ENCODE peak calls at places on chromosomes 16 and 17, in four cellular contexts. One of them, this sample, is unnamed.

GRCh38 chr16:11349599-11350276 is 4.5 kb downstream of the RMI2 start:
- DNase-seq in epithelial cell of esophagus: peak; percentile 71
- DNase-seq in OCI-LY7: no peak
- DNase-seq in mesothelial cell of epicardium: no peak
- DNase-seq in this sample: no peak

GRCh38 chr16:49858200-49859129 is 2.6 kb upstream of the ZNF423 start:
- DNase-seq in mesothelial cell of epicardium: peak; percentile 70
- DNase-seq in OCI-LY7: no peak
- DNase-seq in epithelial cell of esophagus: no peak
- DNase-seq in this sample: no peak

GRCh38 chr16:87216824-87217205 is 100.4 kb downstream of the C16orf95 start:
- DNase-seq in epithelial cell of esophagus: no peak
- DNase-seq in OCI-LY7: no peak
- DNase-seq in mesothelial cell of epicardium: no peak
- DNase-seq in this sample: no peak

GRCh38 chr17:80474231-80474932 is 2.0 kb downstream of the NPTX1 start:
- DNase-seq in epithelial cell of esophagus: peak; percentile 28
- DNase-seq in OCI-LY7: peak; percentile 87
- DNase-seq in mesothelial cell of epicardium: no peak
- DNase-seq in this sample: no peak

GRCh38 chr17:39639043-39639442 is 2.1 kb downstream of the STARD3 start:
- DNase-seq in mesothelial cell of epicardium: no peak
- DNase-seq in epithelial cell of esophagus: no peak
- DNase-seq in OCI-LY7: no peak
- DNase-seq in this sample: no peak

GRCh38 chr17:59521465-59522126 is 43.8 kb upstream of the DHX40 start:
- DNase-seq in OCI-LY7: peak; percentile 60
- DNase-seq in epithelial cell of esophagus: peak; percentile 56
- DNase-seq in mesothelial cell of epicardium: peak; percentile 79
- DNase-seq in this sample: peak; percentile 86

GRCh38 chr17:65902831-65903549 is 288.9 kb downstream of the CEP112 start:
- DNase-seq in mesothelial cell of epicardium: no peak
- DNase-seq in OCI-LY7: no peak
- DNase-seq in epithelial cell of esophagus: no peak
- DNase-seq in this sample: no peak

GRCh38 chr16:66651474-66651765 is 45.1 kb downstream of the CMTM4 start:
- DNase-seq in epithelial cell of esophagus: no peak
- DNase-seq in mesothelial cell of epicardium: no peak
- DNase-seq in OCI-LY7: no peak
- DNase-seq in this sample: no peak

GRCh38 chr16:3485097-3485470 is 10.2 kb downstream of the C16orf90 start:
- DNase-seq in mesothelial cell of epicardium: no peak
- DNase-seq in epithelial cell of esophagus: no peak
- DNase-seq in OCI-LY7: no peak
- DNase-seq in this sample: no peak

GRCh38 chr17:21275579-21276339 is 8.8 kb upstream of the MAP2K3 start:
- DNase-seq in mesothelial cell of epicardium: peak; percentile 94
- DNase-seq in OCI-LY7: peak; percentile 94
- DNase-seq in epithelial cell of esophagus: peak; percentile 82
- DNase-seq in this sample: peak; percentile 96

GRCh38 chr16:57512296-57513001 is 23.9 kb downstream of the CCDC102A start:
- DNase-seq in OCI-LY7: no peak
- DNase-seq in epithelial cell of esophagus: no peak
- DNase-seq in mesothelial cell of epicardium: no peak
- DNase-seq in this sample: no peak

GRCh38 chr16:83005653-83006160 is 378.9 kb downstream of the CDH13 start:
- DNase-seq in OCI-LY7: no peak
- DNase-seq in epithelial cell of esophagus: peak; percentile 19
- DNase-seq in mesothelial cell of epicardium: no peak
- DNase-seq in this sample: no peak

GRCh38 chr16:68074850-68075249 is 10.3 kb upstream of the NFATC3 start:
- DNase-seq in epithelial cell of esophagus: no peak
- DNase-seq in OCI-LY7: peak; percentile 99
- DNase-seq in mesothelial cell of epicardium: no peak
- DNase-seq in this sample: no peak

GRCh38 chr17:82449883-82450356 is 632 bp downstream of the CYBC1 start:
- DNase-seq in OCI-LY7: no peak
- DNase-seq in mesothelial cell of epicardium: no peak
- DNase-seq in epithelial cell of esophagus: no peak
- DNase-seq in this sample: no peak

GRCh38 chr16:52069866-52070265 is 477.1 kb downstream of the TOX3 start:
- DNase-seq in epithelial cell of esophagus: peak; percentile 54
- DNase-seq in OCI-LY7: no peak
- DNase-seq in mesothelial cell of epicardium: no peak
- DNase-seq in this sample: no peak

GRCh38 chr16:83200005-83200779 is 573.4 kb downstream of the CDH13 start:
- DNase-seq in mesothelial cell of epicardium: no peak
- DNase-seq in OCI-LY7: peak; percentile 3
- DNase-seq in epithelial cell of esophagus: peak; percentile 85
- DNase-seq in this sample: no peak

GRCh38 chr16:68636064-68636551 is 9.0 kb upstream of the CDH3 start:
- DNase-seq in mesothelial cell of epicardium: no peak
- DNase-seq in epithelial cell of esophagus: peak; percentile 99
- DNase-seq in OCI-LY7: no peak
- DNase-seq in this sample: no peak

GRCh38 chr16:61007694-61008093 is 1028.5 kb downstream of the CDH8 start:
- DNase-seq in mesothelial cell of epicardium: no peak
- DNase-seq in epithelial cell of esophagus: no peak
- DNase-seq in OCI-LY7: no peak
- DNase-seq in this sample: no peak

GRCh38 chr16:667780-668518 is at the start of gene RHOT2:
- DNase-seq in OCI-LY7: peak; percentile 94
- DNase-seq in epithelial cell of esophagus: peak; percentile 94
- DNase-seq in mesothelial cell of epicardium: peak; percentile 92
- DNase-seq in this sample: peak; percentile 98

GRCh38 chr16:57475711-57476339 is 10.5 kb downstream of the DOK4 start:
- DNase-seq in mesothelial cell of epicardium: peak; percentile 72
- DNase-seq in epithelial cell of esophagus: peak; percentile 32
- DNase-seq in OCI-LY7: peak; percentile 80
- DNase-seq in this sample: no peak

GRCh38 chr17:45315583-45316270 is 1.1 kb downstream of the MAP3K14 start:
- DNase-seq in mesothelial cell of epicardium: no peak
- DNase-seq in OCI-LY7: peak; percentile 47
- DNase-seq in epithelial cell of esophagus: peak; percentile 54
- DNase-seq in this sample: no peak

GRCh38 chr17:81138083-81138482 is 27.2 kb upstream of the PVALEF start:
- DNase-seq in epithelial cell of esophagus: no peak
- DNase-seq in OCI-LY7: no peak
- DNase-seq in mesothelial cell of epicardium: no peak
- DNase-seq in this sample: no peak

GRCh38 chr16:50244140-50244503 is 22.2 kb upstream of the ADCY7 start:
- DNase-seq in OCI-LY7: no peak
- DNase-seq in mesothelial cell of epicardium: no peak
- DNase-seq in epithelial cell of esophagus: peak; percentile 80
- DNase-seq in this sample: peak; percentile 49

GRCh38 chr17:6108382-6108781 is 38.2 kb downstream of the WSCD1 start:
- DNase-seq in epithelial cell of esophagus: no peak
- DNase-seq in mesothelial cell of epicardium: no peak
- DNase-seq in OCI-LY7: no peak
- DNase-seq in this sample: no peak

GRCh38 chr17:13542612-13543011 is 59.1 kb downstream of the HS3ST3A1 start:
- DNase-seq in OCI-LY7: no peak
- DNase-seq in mesothelial cell of epicardium: no peak
- DNase-seq in epithelial cell of esophagus: no peak
- DNase-seq in this sample: no peak

GRCh38 chr17:42980766-42981397 is 517 bp downstream of the RUNDC1 start:
- DNase-seq in epithelial cell of esophagus: peak; percentile 72
- DNase-seq in OCI-LY7: peak; percentile 86
- DNase-seq in mesothelial cell of epicardium: peak; percentile 67
- DNase-seq in this sample: no peak

GRCh38 chr17:43176119-43176570 is 5.1 kb downstream of the NBR1 start:
- DNase-seq in epithelial cell of esophagus: no peak
- DNase-seq in mesothelial cell of epicardium: no peak
- DNase-seq in OCI-LY7: no peak
- DNase-seq in this sample: no peak

GRCh38 chr16:66223176-66223780 is 143.2 kb upstream of the CDH5 start:
- DNase-seq in OCI-LY7: no peak
- DNase-seq in epithelial cell of esophagus: peak; percentile 17
- DNase-seq in mesothelial cell of epicardium: no peak
- DNase-seq in this sample: no peak

GRCh38 chr17:79706931-79707382 is 23.8 kb upstream of the ENPP7 start:
- DNase-seq in epithelial cell of esophagus: no peak
- DNase-seq in mesothelial cell of epicardium: no peak
- DNase-seq in OCI-LY7: no peak
- DNase-seq in this sample: no peak

GRCh38 chr16:67404740-67405226 is 11.5 kb upstream of the TPPP3 start:
- DNase-seq in epithelial cell of esophagus: peak; percentile 100
- DNase-seq in mesothelial cell of epicardium: no peak
- DNase-seq in OCI-LY7: no peak
- DNase-seq in this sample: no peak

GRCh38 chr17:57256708-57257112 is 387 bp downstream of the MSI2 start:
- DNase-seq in mesothelial cell of epicardium: no peak
- DNase-seq in OCI-LY7: peak; percentile 60
- DNase-seq in epithelial cell of esophagus: peak; percentile 36
- DNase-seq in this sample: no peak

GRCh38 chr16:8555400-8555799 is 34.9 kb downstream of the TMEM114 start:
- DNase-seq in epithelial cell of esophagus: no peak
- DNase-seq in mesothelial cell of epicardium: no peak
- DNase-seq in OCI-LY7: no peak
- DNase-seq in this sample: no peak

GRCh38 chr17:4326608-4327007 is 39.9 kb downstream of the UBE2G1 start:
- DNase-seq in OCI-LY7: no peak
- DNase-seq in epithelial cell of esophagus: peak; percentile 81
- DNase-seq in mesothelial cell of epicardium: no peak
- DNase-seq in this sample: no peak

GRCh38 chr17:75759457-75759856 is 5.5 kb downstream of the GALK1 start:
- DNase-seq in mesothelial cell of epicardium: no peak
- DNase-seq in OCI-LY7: no peak
- DNase-seq in epithelial cell of esophagus: no peak
- DNase-seq in this sample: no peak

GRCh38 chr16:78503501-78504110 is 404.2 kb downstream of the WWOX start:
- DNase-seq in epithelial cell of esophagus: peak; percentile 58
- DNase-seq in mesothelial cell of epicardium: peak; percentile 52
- DNase-seq in OCI-LY7: peak; percentile 39
- DNase-seq in this sample: no peak

DNA sequence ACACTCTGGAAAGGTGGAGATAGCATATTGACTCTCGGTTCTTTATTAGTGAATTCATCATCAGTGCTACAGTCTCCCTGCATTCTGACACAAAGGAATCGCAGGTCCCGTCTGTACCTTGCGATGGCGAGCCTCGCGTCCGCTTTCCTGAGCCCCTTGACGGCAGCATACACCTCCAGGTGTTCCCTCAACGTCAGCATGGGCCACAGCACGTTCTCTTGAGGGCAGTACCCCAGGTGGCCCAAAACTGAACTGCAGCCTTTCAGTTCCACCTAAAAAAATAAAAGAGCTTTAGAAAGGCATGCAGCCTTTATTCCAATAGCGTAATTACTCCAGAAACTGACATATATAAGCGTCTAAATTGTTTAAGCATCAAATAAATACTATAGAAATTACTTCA is 24.2 kb upstream of the ABCA9 start:
- DNase-seq in OCI-LY7: peak; percentile 55
- DNase-seq in epithelial cell of esophagus: peak; percentile 47
- DNase-seq in mesothelial cell of epicardium: no peak
- DNase-seq in this sample: no peak
- TF ChIP-seq CTCF in OCI-LY7: peak; percentile 76
- TF ChIP-seq CTCF in epithelial cell of esophagus: peak; percentile 58
- TF ChIP-seq CTCF in mesothelial cell of epicardium: peak; percentile 79
- TF ChIP-seq CTCF in this sample: peak; percentile 28

DNA sequence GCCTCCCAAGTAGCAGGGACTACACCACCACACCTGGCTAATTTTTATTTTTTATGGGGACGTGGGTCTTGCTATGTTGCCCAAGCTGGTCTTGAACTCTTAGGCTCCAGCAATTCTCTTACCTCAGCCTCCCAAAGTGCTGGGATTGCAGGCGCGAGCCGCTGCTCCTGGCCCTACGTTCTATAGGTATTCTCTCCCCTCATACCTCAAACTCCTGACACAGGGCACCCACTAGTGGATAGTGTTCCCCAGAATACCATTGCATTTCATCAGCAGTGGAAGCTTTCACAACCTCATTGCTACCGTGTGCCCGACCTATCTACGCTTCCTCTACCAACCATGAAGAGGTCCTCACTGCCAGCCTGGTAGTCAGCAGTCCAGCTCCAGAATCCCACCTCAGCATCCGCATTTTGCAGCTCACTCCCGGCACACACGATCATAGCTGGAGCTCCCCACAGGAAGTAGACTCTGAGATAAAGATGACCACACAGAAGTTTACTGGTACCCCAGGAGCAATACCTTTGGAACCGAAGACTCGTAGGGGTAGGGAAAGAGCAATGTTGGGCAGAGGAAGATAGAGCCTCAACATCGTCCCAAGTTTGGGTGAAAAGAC is 9.3 kb downstream of the CTRB2 start:
- DNase-seq in OCI-LY7: no peak
- DNase-seq in mesothelial cell of epicardium: no peak
- DNase-seq in epithelial cell of esophagus: no peak
- DNase-seq in this sample: no peak
- TF ChIP-seq CTCF in OCI-LY7: no peak
- TF ChIP-seq CTCF in mesothelial cell of epicardium: no peak
- TF ChIP-seq CTCF in epithelial cell of esophagus: no peak
- TF ChIP-seq CTCF in this sample: no peak

GRCh38 chr17:77432034-77432554 is 291.3 kb downstream of the SEC14L1 start:
- DNase-seq in mesothelial cell of epicardium: no peak
- DNase-seq in OCI-LY7: no peak
- DNase-seq in epithelial cell of esophagus: no peak
- DNase-seq in this sample: no peak

GRCh38 chr17:77429735-77429984 is 288.9 kb downstream of the SEC14L1 start:
- DNase-seq in OCI-LY7: no peak
- DNase-seq in mesothelial cell of epicardium: no peak
- DNase-seq in epithelial cell of esophagus: no peak
- DNase-seq in this sample: no peak

GRCh38 chr17:77428020-77428781 is 287.4 kb downstream of the SEC14L1 start:
- DNase-seq in epithelial cell of esophagus: no peak
- DNase-seq in OCI-LY7: peak; percentile 85
- DNase-seq in mesothelial cell of epicardium: no peak
- DNase-seq in this sample: no peak

GRCh38 chr17:77428901-77429734 is 288.3 kb downstream of the SEC14L1 start:
- DNase-seq in OCI-LY7: peak; percentile 57
- DNase-seq in epithelial cell of esophagus: no peak
- DNase-seq in mesothelial cell of epicardium: no peak
- DNase-seq in this sample: no peak

GRCh38 chr17:77429985-77430752 is 289.4 kb downstream of the SEC14L1 start:
- DNase-seq in mesothelial cell of epicardium: peak; percentile 84
- DNase-seq in OCI-LY7: peak; percentile 89
- DNase-seq in epithelial cell of esophagus: peak; percentile 74
- DNase-seq in this sample: peak; percentile 94
- TF ChIP-seq CTCF in mesothelial cell of epicardium: peak; percentile 64
- TF ChIP-seq CTCF in OCI-LY7: peak; percentile 99
- TF ChIP-seq CTCF in epithelial cell of esophagus: peak; percentile 77
- TF ChIP-seq CTCF in this sample: peak; percentile 88

DNA sequence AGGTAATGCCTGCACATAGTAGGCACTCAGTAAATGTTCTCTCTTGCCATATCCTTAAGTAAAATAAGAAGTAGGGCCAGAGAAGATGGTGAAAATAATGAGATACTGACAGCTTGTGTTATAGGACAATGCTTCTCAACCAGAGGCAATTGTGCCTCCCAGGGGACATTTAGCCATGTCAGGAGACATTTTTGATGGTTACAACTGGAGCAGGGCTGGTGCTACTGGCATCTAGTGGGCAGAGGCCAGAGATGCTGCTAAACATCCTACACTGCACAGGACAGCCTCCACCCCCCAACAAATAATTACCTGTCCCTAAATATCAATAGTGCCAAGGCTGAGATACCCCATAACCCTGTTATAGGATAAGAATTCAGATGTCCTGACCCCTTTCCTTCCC is 1.7 kb downstream of the RAD51D start:
- DNase-seq in epithelial cell of esophagus: peak; percentile 52
- DNase-seq in OCI-LY7: peak; percentile 63
- DNase-seq in mesothelial cell of epicardium: no peak
- DNase-seq in this sample: no peak
- TF ChIP-seq CTCF in epithelial cell of esophagus: peak; percentile 57
- TF ChIP-seq CTCF in OCI-LY7: peak; percentile 69
- TF ChIP-seq CTCF in mesothelial cell of epicardium: no peak
- TF ChIP-seq CTCF in this sample: peak; percentile 42